ENCODE peak calls at places on chromosomes 12 and 14, in six cellular contexts. T, R, K, F, W and P are unnamed samples.

GRCh38 chr14:63405715-63406114 is 87.0 kb upstream of the GPHB5 start:
- DNase-seq in T (no peak), R (no peak), K (no peak), F (no peak), W (no peak), P (no peak)

GRCh38 chr14:77903233-77903632 is 103.3 kb downstream of the ADCK1 start:
- DNase-seq in T (no peak), R (no peak), K (no peak), F (no peak), W (no peak), P (no peak)

GRCh38 chr14:39217214-39217879 is 16.4 kb upstream of the MIA2 start:
- DNase-seq in T (no peak), R (no peak), K (no peak), F (no peak), W (no peak), P (no peak)

GRCh38 chr12:118842753-118843335 is 138.5 kb upstream of the SRRM4 start:
- DNase-seq in T (no peak), R (no peak), K (no peak), F (no peak), W (no peak), P (no peak)

GRCh38 chr12:51548241-51548640 is 42.8 kb upstream of the SCN8A start:
- DNase-seq in T (no peak), R (no peak), K (no peak), F (no peak), W (no peak), P (no peak)

GRCh38 chr12:2284321-2284813 is 231.6 kb downstream of the CACNA1C start:
- DNase-seq in T (peak; percentile 91), R (peak; percentile 94), K (no peak), F (no peak), W (no peak), P (no peak)

GRCh38 chr12:112357214-112357613 is 25.0 kb downstream of the HECTD4 start:
- DNase-seq in T (no peak), R (no peak), K (no peak), F (no peak), W (no peak), P (no peak)

GRCh38 chr14:60958146-60958545 is 22.7 kb downstream of the TRMT5 start:
- DNase-seq in T (no peak), R (no peak), K (no peak), F (no peak), W (no peak), P (no peak)

GRCh38 chr12:72031066-72031465 is 92.4 kb downstream of the TPH2 start:
- DNase-seq in T (no peak), R (no peak), K (no peak), F (no peak), W (no peak), P (no peak)

GRCh38 chr12:132285991-132286681 is 43.3 kb downstream of the GALNT9 start:
- DNase-seq in T (peak; percentile 64), R (peak; percentile 52), K (peak; percentile 54), F (no peak), W (no peak), P (no peak)

GRCh38 chr12:34287986-34288962 is 266.0 kb downstream of the ALG10 start:
- DNase-seq in T (no peak), R (no peak), K (no peak), F (no peak), W (no peak), P (no peak)

GRCh38 chr14:68703093-68703492 is 89.8 kb downstream of the ZFP36L1 start:
- DNase-seq in T (peak; percentile 62), R (peak; percentile 66), K (no peak), F (peak; percentile 20), W (no peak), P (no peak)

GRCh38 chr14:103228076-103228806 is 105.0 kb downstream of the TNFAIP2 start:
- DNase-seq in T (no peak), R (no peak), K (no peak), F (no peak), W (no peak), P (no peak)

GRCh38 chr12:100564090-100564489 is 9.4 kb upstream of the GAS2L3 start:
- DNase-seq in T (no peak), R (no peak), K (no peak), F (no peak), W (no peak), P (no peak)

GRCh38 chr12:104583311-104583710 is 126.6 kb downstream of the CHST11 start:
- DNase-seq in T (no peak), R (no peak), K (no peak), F (no peak), W (no peak), P (no peak)

GRCh38 chr14:23937121-23937692 is 16.4 kb upstream of the DHRS4 start:
- DNase-seq in T (no peak), R (no peak), K (no peak), F (no peak), W (no peak), P (no peak)

GRCh38 chr14:103259184-103259583 is 74.9 kb upstream of the EIF5 start:
- DNase-seq in T (no peak), R (no peak), K (no peak), F (no peak), W (no peak), P (no peak)

GRCh38 chr14:40691066-40691465 is 915.6 kb upstream of the LRFN5 start:
- DNase-seq in T (no peak), R (no peak), K (no peak), F (no peak), W (no peak), P (no peak)

GRCh38 chr12:116508145-116509121 is 50.7 kb upstream of the MAP1LC3B2 start:
- DNase-seq in T (peak; percentile 59), R (peak; percentile 42), K (no peak), F (peak; percentile 40), W (no peak), P (no peak)

GRCh38 chr12:19058235-19059021 is 71.1 kb upstream of the PLEKHA5 start:
- DNase-seq in T (peak; percentile 40), R (peak; percentile 64), K (no peak), F (no peak), W (no peak), P (no peak)

GRCh38 chr12:15005064-15005463 is 32.2 kb downstream of the PDE6H start:
- DNase-seq in T (no peak), R (no peak), K (no peak), F (no peak), W (no peak), P (no peak)

GRCh38 chr12:95319694-95320331 is 102.2 kb downstream of the VEZT start:
- DNase-seq in T (peak; percentile 39), R (no peak), K (no peak), F (no peak), W (no peak), P (no peak)

GRCh38 chr12:113092478-113093408 is 36.2 kb downstream of the DTX1 start:
- DNase-seq in T (no peak), R (peak; percentile 4), K (peak; percentile 19), F (no peak), W (no peak), P (no peak)

GRCh38 chr12:52258335-52258901 is 16.0 kb upstream of the KRT86 start:
- DNase-seq in T (peak; percentile 30), R (no peak), K (no peak), F (peak; percentile 27), W (no peak), P (no peak)

GRCh38 chr12:124098887-124099286 is 125.9 kb downstream of the ZNF664 start:
- DNase-seq in T (no peak), R (no peak), K (no peak), F (no peak), W (no peak), P (no peak)

GRCh38 chr12:6607751-6608591 is 792 bp upstream of the CHD4 start:
- DNase-seq in T (peak; percentile 35), R (peak; percentile 46), K (peak; percentile 31), F (peak; percentile 76), W (no peak), P (peak; percentile 51)

GRCh38 chr14:105332352-105332874 is 17.9 kb downstream of the PACS2 start:
- DNase-seq in T (no peak), R (no peak), K (no peak), F (no peak), W (no peak), P (no peak)

GRCh38 chr12:113932411-113933196 is 33.5 kb downstream of the RBM19 start:
- DNase-seq in T (peak; percentile 55), R (peak; percentile 61), K (no peak), F (no peak), W (no peak), P (peak; percentile 73)

GRCh38 chr12:50620050-50620974 is 115.5 kb downstream of the DIP2B start:
- DNase-seq in T (peak; percentile 91), R (peak; percentile 90), K (no peak), F (no peak), W (no peak), P (no peak)

GRCh38 chr14:93064411-93065271 is 51.1 kb downstream of the ITPK1 start:
- DNase-seq in T (no peak), R (peak; percentile 60), K (no peak), F (no peak), W (no peak), P (no peak)

GRCh38 chr12:47080725-47081502 is 1.2 kb upstream of the AMIGO2 start:
- DNase-seq in T (no peak), R (peak; percentile 53), K (peak; percentile 65), F (peak; percentile 75), W (no peak), P (no peak)

GRCh38 chr12:82593901-82594396 is 92.8 kb upstream of the TMTC2 start:
- DNase-seq in T (no peak), R (no peak), K (no peak), F (no peak), W (no peak), P (no peak)

GRCh38 chr14:41663478-41663845 is 56.8 kb downstream of the LRFN5 start:
- DNase-seq in T (no peak), R (peak; percentile 49), K (no peak), F (no peak), W (no peak), P (no peak)

GRCh38 chr12:70691018-70691672 is 53.9 kb upstream of the PTPRB start:
- DNase-seq in T (peak; percentile 40), R (peak; percentile 28), K (peak; percentile 9), F (no peak), W (no peak), P (no peak)

GRCh38 chr14:95261616-95262510 is 57.8 kb downstream of the CLMN start:
- DNase-seq in T (no peak), R (no peak), K (no peak), F (no peak), W (no peak), P (no peak)

GRCh38 chr12:123113038-123113437 is 37.9 kb downstream of the PITPNM2 start:
- DNase-seq in T (no peak), R (no peak), K (no peak), F (no peak), W (no peak), P (no peak)

GRCh38 chr14:83798421-83798820 is 1731.5 kb upstream of the FLRT2 start:
- DNase-seq in T (no peak), R (no peak), K (no peak), F (no peak), W (no peak), P (no peak)

GRCh38 chr12:21906919-21907642 is 34.1 kb downstream of the ABCC9 start:
- DNase-seq in T (peak; percentile 29), R (peak; percentile 49), K (no peak), F (no peak), W (no peak), P (no peak)